ENCODE peak calls at places on chromosomes 7 and 10, in six cellular contexts. O is stimulated activated effector memory CD8-positive, alpha-beta T cell treated with anti-CD3 and anti-CD28 coated beads, Interleukin-12 subunit alpha, Interleukin-12 subunit beta, amount 100 ng/mL, for 72 hours; V is activated CD4-positive, alpha-beta T cell treated with anti-CD3 and anti-CD28 coated beads for 36 hours; W is activated CD4-positive, CD25-positive, alpha-beta regulatory T cell treated with anti-CD3 and anti-CD28 coated beads, Interleukin-2, amount 50 U/mL, for 24 hours; I is heart right ventricle; P is left lung. C is an unnamed sample.

GRCh38 chr10:93600446-93600860 is 582 bp downstream of the RBP4 start:
- ATAC-seq in O (no peak), V (no peak), W (no peak), I (no peak), P (peak; percentile 16), C (no peak)

GRCh38 chr7:45036801-45037200 is 36.8 kb downstream of the CCM2 start:
- ATAC-seq in O (peak; percentile 64), V (peak; percentile 65), W (peak; percentile 75), I (no peak), P (no peak), C (no peak)

GRCh38 chr10:118034755-118035154 is 12.0 kb downstream of the RAB11FIP2 start:
- ATAC-seq in O (no peak), V (no peak), W (no peak), I (no peak), P (peak; percentile 17), C (no peak)

GRCh38 chr7:34734786-34735185 is 76.8 kb downstream of the NPSR1 start:
- ATAC-seq in O (peak; percentile 24), V (no peak), W (no peak), I (no peak), P (no peak), C (peak; percentile 31)

GRCh38 chr10:58065529-58065815 is 202.2 kb downstream of the IPMK start:
- ATAC-seq in O (no peak), V (no peak), W (no peak), I (no peak), P (no peak), C (no peak)

GRCh38 chr10:114083040-114083439 is 39.4 kb downstream of the ADRB1 start:
- ATAC-seq in O (peak; percentile 33), V (peak; percentile 56), W (no peak), I (no peak), P (no peak), C (no peak)

GRCh38 chr10:59991117-59991516 is 84.8 kb upstream of the CCDC6 start:
- ATAC-seq in O (no peak), V (no peak), W (no peak), I (no peak), P (peak; percentile 71), C (no peak)

GRCh38 chr7:42380411-42380810 is 143.4 kb upstream of the GLI3 start:
- ATAC-seq in O (no peak), V (no peak), W (no peak), I (no peak), P (no peak), C (no peak)

GRCh38 chr10:123573236-123574147 is 92.7 kb upstream of the GPR26 start:
- ATAC-seq in O (peak; percentile 57), V (peak; percentile 55), W (no peak), I (no peak), P (peak; percentile 95), C (peak; percentile 50)

GRCh38 chr10:29142516-29143314 is 146.2 kb upstream of the LYZL1 start:
- ATAC-seq in O (peak; percentile 37), V (no peak), W (no peak), I (no peak), P (no peak), C (peak; percentile 12)

GRCh38 chr7:46725136-46725535 is 804.1 kb upstream of the IGFBP3 start:
- ATAC-seq in O (no peak), V (no peak), W (no peak), I (no peak), P (no peak), C (no peak)

GRCh38 chr10:78605800-78606350 is 462.9 kb upstream of the ZMIZ1 start:
- ATAC-seq in O (peak; percentile 47), V (peak; percentile 61), W (no peak), I (no peak), P (no peak), C (no peak)

GRCh38 chr7:87506243-87507180 is 31.0 kb upstream of the ABCB4 start:
- ATAC-seq in O (no peak), V (no peak), W (no peak), I (no peak), P (no peak), C (no peak)

GRCh38 chr10:94420998-94421397 is 18.7 kb downstream of the TBC1D12 start:
- ATAC-seq in O (no peak), V (no peak), W (no peak), I (no peak), P (no peak), C (peak; percentile 36)

GRCh38 chr7:122886357-122887081 is at the start of gene CADPS2:
- ATAC-seq in O (peak; percentile 46), V (peak; percentile 66), W (peak; percentile 36), I (peak; percentile 95), P (peak; percentile 89), C (peak; percentile 50)

GRCh38 chr7:50727072-50727471 is 55.6 kb downstream of the GRB10 start:
- ATAC-seq in O (no peak), V (peak; percentile 39), W (no peak), I (no peak), P (no peak), C (no peak)

GRCh38 chr7:14125998-14126397 is 136.5 kb upstream of the ETV1 start:
- ATAC-seq in O (no peak), V (no peak), W (no peak), I (no peak), P (no peak), C (no peak)

GRCh38 chr10:101843032-101843991 is at the start of gene KCNIP2:
- ATAC-seq in O (peak; percentile 70), V (peak; percentile 46), W (peak; percentile 29), I (no peak), P (no peak), C (peak; percentile 63)

GRCh38 chr7:151115121-151115835 is 29.0 kb downstream of the AGAP3 start:
- ATAC-seq in O (peak; percentile 70), V (peak; percentile 51), W (peak; percentile 63), I (peak; percentile 66), P (no peak), C (peak; percentile 25)

GRCh38 chr7:157568071-157568784 is 231.4 kb downstream of the DNAJB6 start:
- ATAC-seq in O (no peak), V (no peak), W (no peak), I (no peak), P (no peak), C (no peak)

GRCh38 chr10:78544447-78545085 is 510.9 kb downstream of the RPS24 start:
- ATAC-seq in O (no peak), V (no peak), W (no peak), I (no peak), P (no peak), C (no peak)

GRCh38 chr10:60192986-60193385 is 196.7 kb downstream of the ANK3 start:
- ATAC-seq in O (no peak), V (no peak), W (no peak), I (no peak), P (no peak), C (no peak)

GRCh38 chr10:17144032-17144431 is 14.4 kb upstream of the CUBN start:
- ATAC-seq in O (no peak), V (no peak), W (no peak), I (no peak), P (no peak), C (no peak)

GRCh38 chr7:1400351-1400750 is 58.9 kb downstream of the MICALL2 start:
- ATAC-seq in O (no peak), V (no peak), W (no peak), I (no peak), P (no peak), C (no peak)

GRCh38 chr10:113961261-113961938 is 82.3 kb upstream of the ADRB1 start:
- ATAC-seq in O (peak; percentile 86), V (peak; percentile 90), W (peak; percentile 83), I (no peak), P (peak; percentile 54), C (peak; percentile 77)

GRCh38 chr7:28086198-28086597 is 94.4 kb downstream of the JAZF1 start:
- ATAC-seq in O (no peak), V (no peak), W (no peak), I (no peak), P (no peak), C (peak; percentile 76)

GRCh38 chr7:96116173-96116572 is 205.7 kb downstream of the SLC25A13 start:
- ATAC-seq in O (no peak), V (no peak), W (no peak), I (no peak), P (no peak), C (no peak)

GRCh38 chr10:28715757-28716156 is 38.4 kb downstream of the BAMBI start:
- ATAC-seq in O (no peak), V (no peak), W (no peak), I (no peak), P (no peak), C (no peak)

GRCh38 chr10:32171213-32171612 is 115.0 kb upstream of the KIF5B start:
- ATAC-seq in O (no peak), V (no peak), W (no peak), I (no peak), P (peak; percentile 78), C (no peak)

GRCh38 chr10:25263931-25264330 is 89.1 kb downstream of the GPR158 start:
- ATAC-seq in O (no peak), V (no peak), W (no peak), I (no peak), P (no peak), C (no peak)

GRCh38 chr7:123522061-123522460 is 12.3 kb downstream of the IQUB start:
- ATAC-seq in O (no peak), V (no peak), W (no peak), I (no peak), P (no peak), C (no peak)

GRCh38 chr7:111138196-111138569 is 47.3 kb downstream of the LRRN3 start:
- ATAC-seq in O (peak; percentile 99), V (peak; percentile 96), W (peak; percentile 91), I (no peak), P (no peak), C (peak; percentile 91)